ENCODE peak calls at places on chromosome 17, in eight cellular contexts. Q, H, L, Z, J, I, S and U are unnamed samples.

GRCh38 chr17:45886852-45887251 is 7.5 kb upstream of the MAPT start:
- DNase-seq in Q (no peak), H (no peak), L (no peak), Z (no peak), J (no peak), I (no peak), S (no peak), U (no peak)

GRCh38 chr17:57877803-57878202 is 28.0 kb upstream of the MRPS23 start:
- DNase-seq in Q (no peak), H (no peak), L (no peak), Z (no peak), J (no peak), I (no peak), S (no peak), U (no peak)

GRCh38 chr17:69534235-69534621 is 119.7 kb downstream of the MAP2K6 start:
- DNase-seq in Q (no peak), H (no peak), L (no peak), Z (no peak), J (no peak), I (no peak), S (no peak), U (no peak)

GRCh38 chr17:15392326-15392739 is 50.9 kb upstream of the TEKT3 start:
- DNase-seq in Q (no peak), H (peak), L (no peak), Z (peak), J (peak), I (no peak), S (peak), U (no peak)

GRCh38 chr17:38353084-38353604 is 1.5 kb downstream of the SOCS7 start:
- DNase-seq in Q (no peak), H (no peak), L (no peak), Z (no peak), J (no peak), I (no peak), S (no peak), U (no peak)

GRCh38 chr17:2044263-2044894 is 2.6 kb downstream of the OVCA2 start:
- DNase-seq in Q (no peak), H (no peak), L (no peak), Z (no peak), J (no peak), I (no peak), S (no peak), U (no peak)

GRCh38 chr17:42407289-42407836 is 15.7 kb downstream of the CAVIN1 start:
- DNase-seq in Q (peak), H (peak), L (peak), Z (peak), J (peak), I (peak), S (peak), U (no peak)

GRCh38 chr17:13346081-13346533 is 255.6 kb downstream of the HS3ST3A1 start:
- DNase-seq in Q (no peak), H (peak), L (no peak), Z (peak), J (peak), I (no peak), S (peak), U (peak)

GRCh38 chr17:17077861-17078732 is 35.8 kb downstream of the MPRIP start:
- DNase-seq in Q (peak), H (no peak), L (no peak), Z (no peak), J (no peak), I (peak), S (no peak), U (no peak)

GRCh38 chr17:50146230-50146926 is 4.1 kb downstream of the PPP1R9B start:
- DNase-seq in Q (no peak), H (no peak), L (no peak), Z (no peak), J (no peak), I (no peak), S (no peak), U (no peak)

GRCh38 chr17:43975898-43976297 is 22.2 kb upstream of the PYY start:
- DNase-seq in Q (no peak), H (no peak), L (no peak), Z (no peak), J (no peak), I (no peak), S (no peak), U (no peak)

GRCh38 chr17:35089846-35090193 is 26.3 kb upstream of the RFFL start:
- DNase-seq in Q (peak), H (no peak), L (no peak), Z (peak), J (peak), I (peak), S (peak), U (no peak)

GRCh38 chr17:17921192-17922082 is 50.8 kb downstream of the TOM1L2 start:
- DNase-seq in Q (peak), H (peak), L (no peak), Z (peak), J (peak), I (no peak), S (peak), U (peak)

GRCh38 chr17:50737118-50737698 is 17.8 kb downstream of the LUC7L3 start:
- DNase-seq in Q (no peak), H (no peak), L (no peak), Z (no peak), J (no peak), I (no peak), S (no peak), U (no peak)

GRCh38 chr17:78538033-78538776 is 39.0 kb downstream of the DNAH17 start:
- DNase-seq in Q (peak), H (no peak), L (peak), Z (peak), J (no peak), I (no peak), S (no peak), U (no peak)

GRCh38 chr17:37092041-37092440 is 143.3 kb downstream of the AATF start:
- DNase-seq in Q (peak), H (no peak), L (no peak), Z (peak), J (no peak), I (peak), S (no peak), U (peak)

GRCh38 chr17:76147211-76148014 is 6.4 kb upstream of the FOXJ1 start:
- DNase-seq in Q (no peak), H (no peak), L (no peak), Z (peak), J (peak), I (no peak), S (no peak), U (no peak)

GRCh38 chr17:14198013-14198412 is 38.6 kb downstream of the CDRT15 start:
- DNase-seq in Q (no peak), H (no peak), L (no peak), Z (no peak), J (no peak), I (no peak), S (no peak), U (no peak)

GRCh38 chr17:39666231-39666600 is 1.1 kb downstream of the TCAP start:
- DNase-seq in Q (peak), H (no peak), L (no peak), Z (no peak), J (no peak), I (no peak), S (no peak), U (no peak)

GRCh38 chr17:45700171-45701090 is 83.7 kb upstream of the CRHR1 start:
- DNase-seq in Q (no peak), H (no peak), L (no peak), Z (no peak), J (no peak), I (no peak), S (no peak), U (no peak)

GRCh38 chr17:52410781-52411180 is 252.3 kb upstream of the CA10 start:
- DNase-seq in Q (no peak), H (no peak), L (no peak), Z (no peak), J (no peak), I (no peak), S (no peak), U (no peak)
- TF ChIP-seq CTCF in Q (no peak), H (no peak), L (no peak), Z (no peak), J (no peak), I (no peak), S (no peak), U (no peak)

DNA sequence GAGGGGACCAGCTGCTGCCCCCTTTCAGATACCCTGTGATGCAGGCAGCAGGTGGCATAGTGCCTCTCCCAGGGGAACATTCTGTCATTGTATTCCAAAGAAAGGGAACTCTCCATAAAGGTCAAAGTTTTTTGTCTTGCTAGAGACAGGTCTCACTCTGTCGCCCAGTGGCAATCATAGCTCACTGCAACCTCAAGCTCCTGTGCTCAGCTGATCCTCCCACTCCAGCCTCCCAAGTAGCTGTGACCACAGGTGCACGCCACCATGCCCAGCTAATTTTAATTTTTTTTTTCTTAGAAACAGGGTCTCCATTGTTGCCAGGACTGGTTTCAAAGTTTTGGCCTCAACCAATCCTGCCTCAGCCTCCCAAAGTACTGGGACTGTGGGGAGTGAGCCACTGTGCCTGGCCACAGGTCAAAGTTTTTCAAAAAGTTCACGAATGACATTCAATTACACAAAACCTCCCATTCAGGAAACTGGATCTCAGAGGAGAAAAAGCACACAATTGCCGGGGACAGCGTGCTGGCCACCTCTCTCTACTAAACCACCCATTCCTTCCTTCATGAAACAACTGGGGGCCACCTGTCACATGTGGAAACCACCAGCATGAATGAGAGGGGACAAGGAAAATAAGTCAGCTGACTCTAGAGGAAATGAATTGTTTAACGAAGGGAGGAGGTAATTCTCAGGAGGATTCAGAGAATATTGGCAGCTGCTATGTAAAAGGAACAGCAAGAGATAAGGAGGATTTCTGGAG is 80.0 kb downstream of the MARCHF10 start:
- DNase-seq in Q (no peak), H (no peak), L (no peak), Z (no peak), J (no peak), I (no peak), S (no peak), U (no peak)
- TF ChIP-seq CTCF in Q (no peak), H (no peak), L (peak), Z (peak), J (no peak), I (no peak), S (no peak), U (no peak)

GRCh38 chr17:28967240-28968135 is 16.2 kb upstream of the PHF12 start:
- DNase-seq in Q (no peak), H (no peak), L (no peak), Z (no peak), J (no peak), I (no peak), S (no peak), U (no peak)

GRCh38 chr17:28970879-28971278 is 19.6 kb upstream of the PHF12 start:
- DNase-seq in Q (no peak), H (no peak), L (no peak), Z (no peak), J (no peak), I (no peak), S (no peak), U (no peak)

GRCh38 chr17:28968914-28969295 is 17.6 kb upstream of the PHF12 start:
- DNase-seq in Q (no peak), H (no peak), L (no peak), Z (peak), J (no peak), I (no peak), S (no peak), U (no peak)

GRCh38 chr17:28968269-28968913 is 17.1 kb upstream of the PHF12 start:
- DNase-seq in Q (no peak), H (no peak), L (no peak), Z (no peak), J (no peak), I (no peak), S (no peak), U (no peak)

DNA sequence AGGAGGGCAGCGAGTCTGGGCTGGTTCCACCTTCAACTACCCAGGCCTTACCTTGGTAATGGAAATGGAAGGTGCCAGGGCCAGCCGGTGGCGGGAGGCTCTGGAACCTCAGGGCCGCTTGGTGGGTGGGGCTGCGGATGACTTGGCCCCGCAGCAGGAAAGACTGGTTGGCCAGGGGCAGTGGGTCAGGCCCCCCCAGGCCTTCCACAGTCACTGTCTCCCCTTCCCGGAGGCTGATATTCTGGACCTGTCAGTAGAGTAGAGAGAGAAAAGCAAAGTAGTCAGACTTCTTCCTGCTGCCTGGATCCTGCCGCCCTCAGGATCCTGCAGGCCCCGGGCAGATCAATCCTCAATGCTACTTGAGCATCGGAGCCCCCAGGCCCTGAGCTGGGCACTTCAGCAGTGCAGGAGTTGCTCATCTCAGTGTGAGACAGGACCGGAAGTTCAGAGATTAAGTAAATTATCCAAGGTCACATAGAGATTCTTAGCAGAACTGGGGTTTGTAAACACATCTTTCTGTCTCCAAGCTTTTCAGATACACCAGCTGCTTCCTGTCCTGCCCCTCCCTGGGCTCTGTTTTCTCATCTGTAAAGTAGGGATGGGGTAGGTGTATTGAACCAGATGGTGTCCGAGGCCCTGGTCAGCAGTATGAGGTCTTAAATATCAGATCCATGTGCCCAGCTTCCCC is 18.5 kb upstream of the PHF12 start:
- DNase-seq in Q (no peak), H (no peak), L (no peak), Z (no peak), J (no peak), I (no peak), S (no peak), U (no peak)
- TF ChIP-seq CTCF in Q (no peak), H (no peak), L (no peak), Z (no peak), J (no peak), I (no peak), S (no peak), U (no peak)

GRCh38 chr17:81712468-81713003 is 452 bp downstream of the SLC25A10 start:
- DNase-seq in Q (peak), H (no peak), L (peak), Z (peak), J (no peak), I (peak), S (no peak), U (no peak)
- TF ChIP-seq CTCF in Q (no peak), H (peak), L (no peak), Z (peak), J (peak), I (no peak), S (peak), U (peak)

DNA sequence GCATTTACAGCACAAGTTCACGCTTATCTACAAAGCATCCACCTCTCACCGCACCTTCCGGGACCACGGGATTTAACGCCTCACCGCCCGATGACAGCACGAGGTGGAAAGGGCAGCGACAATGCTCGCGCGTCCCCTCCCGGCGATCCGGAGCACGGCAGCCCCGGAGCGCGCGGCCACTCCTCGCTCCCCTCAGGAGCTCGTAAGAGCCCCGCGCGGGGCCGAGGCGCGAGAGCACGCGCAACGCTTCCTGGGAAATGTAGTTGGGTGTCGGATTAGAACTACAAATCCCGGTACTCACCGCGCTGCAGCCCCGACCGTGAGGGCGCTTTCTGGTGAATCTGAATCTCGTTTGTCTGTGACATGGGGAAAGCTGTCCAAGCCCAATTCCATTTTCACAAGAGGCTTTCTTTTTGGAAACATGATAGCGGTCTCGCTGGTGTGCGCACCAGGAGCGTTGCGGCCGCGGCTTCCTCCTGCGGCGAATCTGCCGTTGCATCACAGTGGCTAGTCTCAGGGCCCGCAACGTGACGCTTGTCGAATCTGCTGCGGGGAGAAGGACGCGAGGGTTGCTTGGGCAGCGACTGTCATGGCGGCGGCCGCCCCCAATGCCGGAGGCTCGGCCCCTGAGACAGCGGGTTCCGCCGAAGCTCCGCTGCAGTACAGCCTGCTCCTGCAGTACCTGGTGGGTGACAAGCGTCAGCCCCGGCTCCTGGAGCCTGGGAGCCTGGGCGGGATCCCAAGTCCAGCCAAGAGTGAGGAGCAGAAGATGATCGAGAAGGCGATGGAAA is at the start of gene TIMM22:
- DNase-seq in Q (peak), H (peak), L (peak), Z (peak), J (peak), I (peak), S (peak), U (peak)
- TF ChIP-seq CTCF in Q (peak), H (peak), L (peak), Z (peak), J (peak), I (peak), S (peak), U (peak)

DNA sequence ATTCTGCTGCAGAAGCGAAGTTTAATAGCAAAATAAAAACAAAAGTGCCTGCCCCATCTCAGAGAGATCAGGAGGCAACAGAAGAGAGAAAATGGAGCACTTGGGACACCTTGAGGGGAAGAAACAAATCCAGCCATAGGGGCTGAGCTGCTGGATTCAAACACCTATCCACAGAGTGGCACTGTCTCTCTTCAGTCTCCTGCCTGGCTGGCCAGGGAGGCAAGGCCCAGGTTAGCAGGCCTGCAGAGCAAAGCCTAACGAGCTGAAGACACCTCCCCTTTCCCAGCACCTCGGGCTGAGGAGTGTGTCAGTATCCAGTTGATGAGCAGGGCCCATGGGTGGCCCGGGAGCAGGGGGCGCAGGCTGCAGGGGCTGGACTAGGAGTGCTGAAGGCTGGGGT is 8.8 kb upstream of the KRT31 start:
- DNase-seq in Q (peak), H (no peak), L (no peak), Z (peak), J (no peak), I (no peak), S (no peak), U (no peak)
- TF ChIP-seq CTCF in Q (no peak), H (peak), L (no peak), Z (no peak), J (no peak), I (no peak), S (no peak), U (peak)